ENCODE peak calls at places on chromosomes 16 and 17, in nine cellular contexts. K, U, C, Y, I, P, S, H and Q are unnamed samples.

GRCh38 chr17:29086628-29087332 is 43.8 kb downstream of the PIPOX start:
- DNase-seq in K (no peak), U (no peak), C (no peak), Y (no peak), I (no peak), P (no peak), S (no peak), H (no peak), Q (no peak)

GRCh38 chr17:47317119-47317518 is 6.6 kb upstream of the EFCAB13 start:
- DNase-seq in K (no peak), U (no peak), C (no peak), Y (no peak), I (no peak), P (no peak), S (no peak), H (peak), Q (peak)

GRCh38 chr17:27489045-27489715 is 32.9 kb downstream of the KSR1 start:
- DNase-seq in K (no peak), U (peak), C (peak), Y (no peak), I (peak), P (no peak), S (peak), H (peak), Q (peak)

GRCh38 chr17:48175692-48176450 is 68.3 kb downstream of the SNX11 start:
- DNase-seq in K (no peak), U (no peak), C (no peak), Y (no peak), I (no peak), P (no peak), S (no peak), H (no peak), Q (no peak)

GRCh38 chr16:53789159-53789558 is 85.2 kb downstream of the FTO start:
- DNase-seq in K (no peak), U (no peak), C (no peak), Y (no peak), I (no peak), P (no peak), S (no peak), H (no peak), Q (no peak)

GRCh38 chr17:81160747-81161453 is 4.4 kb upstream of the PVALEF start:
- DNase-seq in K (no peak), U (no peak), C (no peak), Y (no peak), I (peak), P (no peak), S (no peak), H (no peak), Q (no peak)

GRCh38 chr17:50062323-50063243 is 6.7 kb downstream of the ITGA3 start:
- DNase-seq in K (no peak), U (peak), C (peak), Y (no peak), I (peak), P (peak), S (no peak), H (peak), Q (peak)

GRCh38 chr16:12899529-12900168 is 1.7 kb upstream of the SHISA9 start:
- DNase-seq in K (no peak), U (peak), C (no peak), Y (no peak), I (no peak), P (no peak), S (no peak), H (no peak), Q (no peak)

GRCh38 chr16:23380501-23380951 is 72.5 kb downstream of the COG7 start:
- DNase-seq in K (no peak), U (no peak), C (no peak), Y (no peak), I (peak), P (no peak), S (no peak), H (no peak), Q (no peak)

GRCh38 chr17:21689604-21690003 is 2.7 kb upstream of the KCNJ18 start:
- DNase-seq in K (no peak), U (peak), C (no peak), Y (no peak), I (no peak), P (peak), S (no peak), H (peak), Q (no peak)

GRCh38 chr17:1956134-1956533 is 69.0 kb downstream of the RTN4RL1 start:
- DNase-seq in K (no peak), U (no peak), C (no peak), Y (no peak), I (no peak), P (no peak), S (no peak), H (no peak), Q (no peak)

GRCh38 chr16:65546353-65546791 is 424.5 kb upstream of the CDH11 start:
- DNase-seq in K (no peak), U (no peak), C (no peak), Y (no peak), I (no peak), P (no peak), S (no peak), H (no peak), Q (no peak)

GRCh38 chr16:10138881-10139280 is 43.3 kb downstream of the GRIN2A start:
- DNase-seq in K (no peak), U (no peak), C (no peak), Y (no peak), I (no peak), P (no peak), S (no peak), H (no peak), Q (no peak)

DNA sequence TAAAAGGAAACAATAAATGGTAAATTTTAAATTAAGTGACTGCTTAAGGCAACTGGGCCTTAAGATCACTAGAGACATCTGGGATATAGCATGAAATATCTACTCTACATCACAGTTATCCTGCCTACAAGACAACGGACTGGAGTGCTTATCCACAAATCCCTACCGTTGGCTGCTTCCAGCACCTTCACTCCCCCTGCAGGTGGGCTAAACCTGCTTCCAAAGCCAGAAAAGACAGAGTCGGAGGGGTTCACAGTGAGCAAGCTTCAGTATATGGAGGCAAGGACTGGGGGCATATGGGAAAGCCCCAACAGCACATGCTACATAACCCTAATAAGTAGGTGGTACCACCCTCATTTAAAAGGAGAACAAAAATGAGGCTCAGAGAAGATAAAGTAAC is 45.3 kb downstream of the GRIN2A start:
- DNase-seq in K (no peak), U (no peak), C (no peak), Y (no peak), I (no peak), P (no peak), S (no peak), H (no peak), Q (no peak)
- TF ChIP-seq CTCF in K (no peak), U (no peak), C (no peak), Y (no peak), I (no peak), P (no peak), S (no peak), H (no peak), Q (no peak)

DNA sequence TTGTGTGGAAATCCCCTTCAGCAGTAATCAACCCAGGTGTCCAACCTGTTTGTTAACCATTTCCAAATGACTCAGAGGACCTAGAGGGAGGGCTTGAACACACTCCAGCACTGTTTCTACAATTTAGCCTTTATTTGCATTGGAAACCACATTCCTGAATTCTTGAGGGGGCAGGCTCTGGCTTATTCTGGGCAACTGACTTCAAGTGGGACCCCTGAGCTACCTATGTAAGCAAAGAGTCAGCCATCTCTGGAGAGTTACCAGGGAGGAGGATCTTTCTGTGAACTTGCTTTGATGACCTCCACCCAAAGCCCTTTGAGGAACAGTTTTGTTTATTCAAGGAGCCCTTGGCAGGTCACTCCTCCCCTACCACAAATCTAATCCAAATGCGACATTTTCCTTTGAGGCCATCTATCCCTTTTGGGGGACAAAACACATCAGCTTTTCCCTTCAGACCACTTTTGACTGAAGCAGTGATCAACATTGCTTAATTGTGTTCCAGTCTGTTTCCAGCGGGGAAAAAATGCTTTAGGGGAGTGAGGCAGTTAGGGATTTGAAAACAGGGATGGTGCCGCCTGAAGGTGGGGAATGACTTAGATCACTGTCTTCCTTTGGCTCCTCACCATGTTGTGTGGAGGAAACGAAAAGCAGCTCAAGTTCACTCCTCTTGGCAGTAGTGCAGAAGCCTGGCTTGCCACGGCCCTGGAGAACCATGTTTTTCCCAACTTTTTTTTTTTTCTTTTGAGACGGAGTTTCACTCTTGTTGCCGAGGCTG is 46.2 kb downstream of the TUBD1 start:
- DNase-seq in K (peak), U (peak), C (peak), Y (no peak), I (no peak), P (no peak), S (no peak), H (peak), Q (peak)
- TF ChIP-seq CTCF in K (no peak), U (no peak), C (no peak), Y (no peak), I (no peak), P (no peak), S (no peak), H (no peak), Q (no peak)

DNA sequence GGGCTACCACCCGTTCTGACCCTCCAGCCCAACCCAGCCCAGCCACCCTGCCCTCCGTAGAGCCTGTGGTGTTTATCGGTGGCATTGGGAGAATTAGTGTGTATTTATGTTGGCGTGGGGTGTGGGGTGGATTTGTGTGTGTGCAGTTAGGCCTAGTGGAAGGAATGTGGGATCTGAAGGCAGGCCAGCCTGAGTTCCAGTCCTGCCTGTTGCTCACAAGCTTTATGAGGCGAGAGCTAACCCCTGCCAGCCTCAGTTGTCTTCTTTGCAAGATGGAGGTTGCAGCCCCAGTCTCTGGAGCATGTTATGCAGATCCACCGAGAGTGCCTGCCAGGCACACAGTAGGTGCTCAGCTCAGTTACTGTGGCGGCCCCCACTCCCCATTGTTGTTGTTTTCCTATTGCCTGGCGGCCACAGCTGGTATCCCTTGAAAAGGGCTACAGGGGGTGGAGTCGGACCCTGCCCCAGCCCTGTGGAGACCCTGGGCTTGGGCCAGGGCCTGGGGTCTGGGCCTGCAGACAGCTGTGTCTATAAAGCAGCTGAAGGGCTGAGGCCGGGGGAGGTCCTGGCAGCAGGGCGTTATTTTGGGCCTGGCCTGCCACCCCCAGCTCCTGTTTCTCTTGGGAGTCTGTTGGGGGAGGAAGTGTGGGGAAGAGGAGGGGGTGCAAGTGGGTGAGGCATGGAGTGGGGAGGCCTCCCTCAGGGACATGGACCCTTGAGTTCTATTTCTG is 5.1 kb downstream of the ERBB2 start:
- DNase-seq in K (no peak), U (no peak), C (peak), Y (no peak), I (no peak), P (peak), S (no peak), H (no peak), Q (no peak)
- TF ChIP-seq CTCF in K (no peak), U (no peak), C (no peak), Y (no peak), I (no peak), P (peak), S (no peak), H (peak), Q (no peak)

GRCh38 chr16:87185313-87185712 is 131.9 kb downstream of the C16orf95 start:
- DNase-seq in K (no peak), U (no peak), C (no peak), Y (no peak), I (no peak), P (no peak), S (no peak), H (no peak), Q (no peak)
- TF ChIP-seq CTCF in K (no peak), U (no peak), C (no peak), Y (no peak), I (no peak), P (no peak), S (no peak), H (no peak), Q (no peak)

DNA sequence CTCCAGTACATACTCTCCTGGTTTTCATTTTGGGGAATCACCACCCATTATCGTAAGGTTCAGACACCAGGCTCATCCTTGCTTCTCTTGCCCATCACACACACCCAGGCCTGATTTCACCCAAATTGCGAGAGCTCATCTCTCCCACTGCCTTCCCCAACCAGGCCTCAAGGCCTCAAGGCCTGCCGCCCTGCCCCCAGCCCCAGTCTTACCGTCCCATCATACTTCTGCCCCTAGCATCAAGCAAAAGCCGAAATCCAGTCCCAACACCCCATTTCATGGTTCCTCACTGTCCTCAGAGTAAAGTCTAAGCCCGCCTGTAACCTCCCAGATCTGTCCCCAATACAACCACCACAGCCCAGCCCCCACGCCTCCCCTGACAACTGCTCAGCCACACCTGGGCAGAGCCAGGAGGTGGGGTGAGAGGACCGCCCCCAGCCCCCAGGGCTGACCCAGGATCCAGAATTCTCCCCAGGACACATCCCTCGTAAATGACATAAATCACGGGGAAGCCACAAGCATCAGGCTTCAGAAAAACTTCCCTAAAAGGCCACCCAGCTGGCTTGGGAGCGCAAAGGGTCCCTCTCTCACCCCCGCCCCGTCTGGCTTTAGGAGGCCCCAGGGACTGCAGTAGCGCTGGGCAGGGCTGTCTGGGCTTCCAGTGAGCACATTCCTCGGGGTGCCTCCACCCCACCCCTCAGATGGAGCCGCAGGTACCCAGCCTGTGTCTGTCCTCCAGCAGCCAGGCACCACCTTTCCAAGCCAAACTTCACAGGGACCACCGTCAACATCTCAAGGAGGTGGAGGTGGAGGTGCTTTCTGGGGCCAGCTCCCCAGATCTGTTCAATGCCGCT is 9.6 kb upstream of the P2RX1 start:
- DNase-seq in K (no peak), U (no peak), C (no peak), Y (no peak), I (no peak), P (no peak), S (no peak), H (no peak), Q (no peak)
- TF ChIP-seq CTCF in K (no peak), U (no peak), C (no peak), Y (no peak), I (no peak), P (no peak), S (no peak), H (no peak), Q (no peak)

GRCh38 chr16:15822957-15823356 is 33.9 kb downstream of the MYH11 start:
- DNase-seq in K (no peak), U (no peak), C (peak), Y (no peak), I (peak), P (peak), S (no peak), H (no peak), Q (no peak)

GRCh38 chr16:15819046-15819445 is 37.8 kb downstream of the MYH11 start:
- DNase-seq in K (no peak), U (no peak), C (no peak), Y (no peak), I (no peak), P (no peak), S (no peak), H (no peak), Q (no peak)

GRCh38 chr16:15816228-15816627 is 40.6 kb downstream of the MYH11 start:
- DNase-seq in K (no peak), U (no peak), C (no peak), Y (no peak), I (no peak), P (no peak), S (no peak), H (no peak), Q (no peak)

GRCh38 chr16:15825750-15826305 is 31.0 kb downstream of the MYH11 start:
- DNase-seq in K (no peak), U (no peak), C (no peak), Y (no peak), I (peak), P (no peak), S (no peak), H (no peak), Q (no peak)

GRCh38 chr16:15820837-15821236 is 36.0 kb downstream of the MYH11 start:
- DNase-seq in K (no peak), U (no peak), C (no peak), Y (no peak), I (peak), P (no peak), S (no peak), H (no peak), Q (peak)
- TF ChIP-seq CTCF in K (no peak), U (no peak), C (no peak), Y (no peak), I (no peak), P (no peak), S (no peak), H (no peak), Q (no peak)